ENCODE peak calls at places on chromosome 5, in seven cellular contexts. S is naive thymus-derived CD8-positive, alpha-beta T cell; U is central memory CD4-positive, alpha-beta T cell; L is CD4-positive, alpha-beta memory T cell; H is lower lobe of right lung; Q is activated naive CD8-positive, alpha-beta T cell treated with anti-CD3 and anti-CD28 coated beads, Interleukin-2, amount 50 U/mL, for 24 hours; D is fibroblast of lung. B is an unnamed sample.

GRCh38 chr5:443239-444151 is 519 bp downstream of the EXOC3 start:
- DNase-seq in L (peak; percentile 33), D (no peak), Q (peak; percentile 45), H (no peak), U (peak; percentile 16), S (no peak), B (peak; percentile 32)

GRCh38 chr5:119743927-119744326 is 114.6 kb downstream of the FAM170A start:
- DNase-seq in D (peak; percentile 46), S (no peak), Q (no peak), H (no peak), U (peak; percentile 1), L (peak; percentile 11), B (peak; percentile 15)

GRCh38 chr5:53601570-53601969 is 41.1 kb downstream of the NDUFS4 start:
- DNase-seq in H (no peak), Q (no peak), D (peak; percentile 41), L (no peak), U (no peak), S (no peak), B (no peak)

GRCh38 chr5:73118331-73119011 is 1.9 kb upstream of the TMEM171 start:
- DNase-seq in Q (no peak), D (no peak), S (no peak), U (no peak), L (no peak), H (no peak), B (no peak)

GRCh38 chr5:86631165-86631564 is 13.4 kb downstream of the COX7C start:
- DNase-seq in D (no peak), L (no peak), S (no peak), H (no peak), U (no peak), Q (no peak), B (no peak)

GRCh38 chr5:170486366-170486765 is 17.5 kb upstream of the KCNIP1 start:
- DNase-seq in U (no peak), D (no peak), H (no peak), L (no peak), S (no peak), Q (no peak), B (no peak)

GRCh38 chr5:56168066-56168478 is 65.1 kb downstream of the ANKRD55 start:
- DNase-seq in Q (no peak), U (no peak), S (no peak), H (no peak), L (no peak), D (peak; percentile 76), B (no peak)

GRCh38 chr5:39176740-39177628 is 42.4 kb downstream of the FYB1 start:
- DNase-seq in D (no peak), H (no peak), U (peak; percentile 78), S (no peak), L (peak; percentile 76), Q (no peak), B (no peak)

GRCh38 chr5:38453506-38453905 is 102.9 kb downstream of the LIFR start:
- DNase-seq in S (no peak), L (peak; percentile 79), H (no peak), D (no peak), Q (peak; percentile 32), U (peak; percentile 81), B (peak; percentile 60)

GRCh38 chr5:54150841-54151240 is 159.5 kb downstream of the ARL15 start:
- DNase-seq in U (no peak), D (no peak), H (no peak), Q (no peak), L (no peak), S (no peak), B (no peak)

GRCh38 chr5:11385901-11386293 is 518.3 kb downstream of the CTNND2 start:
- DNase-seq in Q (no peak), H (no peak), U (no peak), D (no peak), S (no peak), L (no peak), B (no peak)

B was measured in GM18507.